ENCODE peak calls at places on chromosomes 12 and 14, in seven cellular contexts. One of them, this sample, is unnamed.

GRCh38 chr12:10829994-10830393 is 3.8 kb upstream of the TAS2R10 start:
- DNase-seq in GM03348: no peak
- DNase-seq in left ventricle myocardium superior: no peak
- DNase-seq in iPS-NIHi11: no peak
- DNase-seq in effector memory CD8-positive, alpha-beta T cell: no peak
- DNase-seq in H9: no peak
- DNase-seq in left cardiac atrium: no peak
- DNase-seq in this sample: no peak

GRCh38 chr12:47286676-47287075 is 206.9 kb upstream of the AMIGO2 start:
- DNase-seq in H9: no peak
- DNase-seq in effector memory CD8-positive, alpha-beta T cell: no peak
- DNase-seq in iPS-NIHi11: no peak
- DNase-seq in GM03348: no peak
- DNase-seq in left ventricle myocardium superior: no peak
- DNase-seq in left cardiac atrium: no peak
- DNase-seq in this sample: no peak

GRCh38 chr12:82470906-82471512 is 112.7 kb downstream of the METTL25 start:
- DNase-seq in GM03348: no peak
- DNase-seq in left ventricle myocardium superior: no peak
- DNase-seq in effector memory CD8-positive, alpha-beta T cell: no peak
- DNase-seq in left cardiac atrium: no peak
- DNase-seq in iPS-NIHi11: no peak
- DNase-seq in H9: no peak
- DNase-seq in this sample: no peak

GRCh38 chr14:82414853-82415539 is 881.3 kb upstream of the SEL1L start:
- DNase-seq in effector memory CD8-positive, alpha-beta T cell: no peak
- DNase-seq in left cardiac atrium: no peak
- DNase-seq in H9: no peak
- DNase-seq in left ventricle myocardium superior: no peak
- DNase-seq in iPS-NIHi11: no peak
- DNase-seq in GM03348: no peak
- DNase-seq in this sample: no peak

GRCh38 chr12:20455001-20455706 is 86.8 kb downstream of the PDE3A start:
- DNase-seq in left cardiac atrium: no peak
- DNase-seq in left ventricle myocardium superior: no peak
- DNase-seq in iPS-NIHi11: no peak
- DNase-seq in GM03348: peak; percentile 8
- DNase-seq in H9: no peak
- DNase-seq in effector memory CD8-positive, alpha-beta T cell: no peak
- DNase-seq in this sample: no peak

GRCh38 chr14:52175982-52176502 is 91.5 kb upstream of the PTGDR start:
- DNase-seq in left ventricle myocardium superior: no peak
- DNase-seq in effector memory CD8-positive, alpha-beta T cell: peak; percentile 61
- DNase-seq in left cardiac atrium: no peak
- DNase-seq in GM03348: no peak
- DNase-seq in iPS-NIHi11: no peak
- DNase-seq in H9: no peak
- DNase-seq in this sample: no peak

GRCh38 chr12:91604897-91605296 is 422.3 kb upstream of the DCN start:
- DNase-seq in left cardiac atrium: no peak
- DNase-seq in GM03348: no peak
- DNase-seq in effector memory CD8-positive, alpha-beta T cell: no peak
- DNase-seq in iPS-NIHi11: no peak
- DNase-seq in left ventricle myocardium superior: no peak
- DNase-seq in H9: no peak
- DNase-seq in this sample: no peak

GRCh38 chr12:132474237-132474741 is 15.7 kb upstream of the FBRSL1 start:
- DNase-seq in left ventricle myocardium superior: no peak
- DNase-seq in effector memory CD8-positive, alpha-beta T cell: peak; percentile 26
- DNase-seq in H9: no peak
- DNase-seq in GM03348: no peak
- DNase-seq in left cardiac atrium: no peak
- DNase-seq in iPS-NIHi11: no peak
- DNase-seq in this sample: no peak

GRCh38 chr14:53663709-53664108 is 292.9 kb downstream of the BMP4 start:
- DNase-seq in left cardiac atrium: peak; percentile 31
- DNase-seq in iPS-NIHi11: peak; percentile 46
- DNase-seq in GM03348: peak; percentile 7
- DNase-seq in left ventricle myocardium superior: peak; percentile 51
- DNase-seq in effector memory CD8-positive, alpha-beta T cell: no peak
- DNase-seq in H9: peak; percentile 64
- DNase-seq in this sample: no peak

GRCh38 chr12:119713551-119714031 is 45.7 kb downstream of the PRKAB1 start:
- DNase-seq in GM03348: no peak
- DNase-seq in iPS-NIHi11: no peak
- DNase-seq in H9: no peak
- DNase-seq in left ventricle myocardium superior: no peak
- DNase-seq in effector memory CD8-positive, alpha-beta T cell: no peak
- DNase-seq in left cardiac atrium: no peak
- DNase-seq in this sample: no peak

GRCh38 chr14:31320216-31320615 is 100.1 kb downstream of the HEATR5A start:
- DNase-seq in left ventricle myocardium superior: peak; percentile 73
- DNase-seq in H9: no peak
- DNase-seq in effector memory CD8-positive, alpha-beta T cell: no peak
- DNase-seq in iPS-NIHi11: no peak
- DNase-seq in left cardiac atrium: peak; percentile 60
- DNase-seq in GM03348: no peak
- DNase-seq in this sample: no peak

GRCh38 chr14:54444701-54445100 is 3.5 kb upstream of the CNIH1 start:
- DNase-seq in GM03348: peak; percentile 60
- DNase-seq in H9: no peak
- DNase-seq in left cardiac atrium: no peak
- DNase-seq in effector memory CD8-positive, alpha-beta T cell: no peak
- DNase-seq in iPS-NIHi11: no peak
- DNase-seq in left ventricle myocardium superior: no peak
- DNase-seq in this sample: no peak

GRCh38 chr12:53005215-53005985 is 856 bp upstream of the EIF4B start:
- DNase-seq in left cardiac atrium: peak; percentile 29
- DNase-seq in iPS-NIHi11: no peak
- DNase-seq in effector memory CD8-positive, alpha-beta T cell: no peak
- DNase-seq in H9: no peak
- DNase-seq in GM03348: no peak
- DNase-seq in left ventricle myocardium superior: peak; percentile 37
- DNase-seq in this sample: no peak

GRCh38 chr12:127731657-127732056 is 535.3 kb upstream of the TMEM132C start:
- DNase-seq in left ventricle myocardium superior: no peak
- DNase-seq in H9: no peak
- DNase-seq in iPS-NIHi11: no peak
- DNase-seq in GM03348: no peak
- DNase-seq in left cardiac atrium: no peak
- DNase-seq in effector memory CD8-positive, alpha-beta T cell: no peak
- DNase-seq in this sample: no peak

GRCh38 chr14:92967346-92967926 is 44.5 kb downstream of the CHGA start:
- DNase-seq in iPS-NIHi11: no peak
- DNase-seq in effector memory CD8-positive, alpha-beta T cell: no peak
- DNase-seq in left cardiac atrium: no peak
- DNase-seq in left ventricle myocardium superior: no peak
- DNase-seq in H9: no peak
- DNase-seq in GM03348: no peak
- DNase-seq in this sample: no peak

GRCh38 chr12:60684988-60685655 is 1089.3 kb downstream of the SLC16A7 start:
- DNase-seq in GM03348: no peak
- DNase-seq in left cardiac atrium: no peak
- DNase-seq in effector memory CD8-positive, alpha-beta T cell: no peak
- DNase-seq in iPS-NIHi11: no peak
- DNase-seq in left ventricle myocardium superior: no peak
- DNase-seq in H9: no peak
- DNase-seq in this sample: no peak

GRCh38 chr12:75713434-75713833 is 202.0 kb upstream of the KRR1 start:
- DNase-seq in left cardiac atrium: no peak
- DNase-seq in effector memory CD8-positive, alpha-beta T cell: no peak
- DNase-seq in iPS-NIHi11: no peak
- DNase-seq in GM03348: no peak
- DNase-seq in H9: no peak
- DNase-seq in left ventricle myocardium superior: no peak
- DNase-seq in this sample: no peak

This sample was measured in naive thymus-derived CD4-positive, alpha-beta T cell.